ENCODE peak calls at places on chromosomes 12 and 14, in ten cellular contexts. W, V, J, T, N, R, A, G, I and K are unnamed samples.

GRCh38 chr14:54673193-54674121 is 106.5 kb downstream of the SAMD4A start:
- DNase-seq in W (no peak), V (no peak), J (no peak), T (no peak), N (no peak), R (no peak), A (no peak), G (no peak), I (no peak), K (no peak)

GRCh38 chr12:15155271-15155670 is 65.9 kb downstream of the RERG start:
- DNase-seq in W (no peak), V (no peak), J (peak; percentile 41), T (no peak), N (no peak), R (no peak), A (no peak), G (peak; percentile 12), I (no peak), K (no peak)

GRCh38 chr12:51323317-51323960 is 535 bp downstream of the BIN2 start:
- DNase-seq in W (peak; percentile 64), V (peak; percentile 68), J (no peak), T (no peak), N (peak; percentile 38), R (no peak), A (no peak), G (no peak), I (peak; percentile 53), K (no peak)

GRCh38 chr14:89340200-89340667 is 76.8 kb downstream of the FOXN3 start:
- DNase-seq in W (no peak), V (no peak), J (peak; percentile 51), T (no peak), N (no peak), R (no peak), A (no peak), G (no peak), I (no peak), K (no peak)

GRCh38 chr12:116336542-116337065 is 59.1 kb upstream of the MED13L start:
- DNase-seq in W (no peak), V (no peak), J (no peak), T (no peak), N (no peak), R (peak; percentile 15), A (no peak), G (no peak), I (peak; percentile 36), K (no peak)

GRCh38 chr12:105079011-105079570 is 5.2 kb downstream of the ALDH1L2 start:
- DNase-seq in W (no peak), V (no peak), J (no peak), T (no peak), N (no peak), R (no peak), A (no peak), G (no peak), I (no peak), K (no peak)

GRCh38 chr14:92039073-92039719 is 663 bp downstream of the TRIP11 start:
- DNase-seq in W (peak; percentile 71), V (peak; percentile 7), J (peak; percentile 72), T (no peak), N (no peak), R (no peak), A (peak; percentile 79), G (no peak), I (peak; percentile 26), K (peak; percentile 74)

GRCh38 chr12:75641031-75641780 is 129.8 kb upstream of the KRR1 start:
- DNase-seq in W (no peak), V (peak; percentile 8), J (peak; percentile 93), T (no peak), N (peak; percentile 89), R (no peak), A (no peak), G (no peak), I (peak; percentile 8), K (no peak)

GRCh38 chr12:39606712-39607423 is 12.7 kb downstream of the ABCD2 start:
- DNase-seq in W (no peak), V (no peak), J (no peak), T (no peak), N (no peak), R (no peak), A (no peak), G (no peak), I (no peak), K (no peak)

GRCh38 chr12:57126561-57126960 is 1.7 kb upstream of the LRP1 start:
- DNase-seq in W (no peak), V (no peak), J (no peak), T (no peak), N (no peak), R (no peak), A (no peak), G (no peak), I (peak; percentile 15), K (no peak)

GRCh38 chr14:73242274-73242960 is 5.1 kb downstream of the PAPLN start:
- DNase-seq in W (no peak), V (no peak), J (no peak), T (no peak), N (no peak), R (no peak), A (no peak), G (no peak), I (no peak), K (no peak)

GRCh38 chr12:25249951-25250738 is 584 bp downstream of the KRAS start:
- DNase-seq in W (peak; percentile 73), V (peak; percentile 40), J (no peak), T (peak; percentile 62), N (peak; percentile 67), R (no peak), A (peak; percentile 58), G (peak; percentile 62), I (peak; percentile 69), K (peak; percentile 60)

GRCh38 chr12:88634008-88634407 is 53.7 kb upstream of the KITLG start:
- DNase-seq in W (no peak), V (no peak), J (no peak), T (no peak), N (no peak), R (no peak), A (no peak), G (no peak), I (no peak), K (no peak)

GRCh38 chr14:22112004-22112403 is 438.4 kb upstream of the OR4E1 start:
- DNase-seq in W (no peak), V (peak; percentile 52), J (no peak), T (no peak), N (peak; percentile 29), R (no peak), A (peak; percentile 31), G (no peak), I (no peak), K (peak; percentile 32)

GRCh38 chr12:45669093-45669492 is 60.4 kb upstream of the ARID2 start:
- DNase-seq in W (no peak), V (no peak), J (no peak), T (no peak), N (no peak), R (no peak), A (no peak), G (no peak), I (no peak), K (no peak)

DNA sequence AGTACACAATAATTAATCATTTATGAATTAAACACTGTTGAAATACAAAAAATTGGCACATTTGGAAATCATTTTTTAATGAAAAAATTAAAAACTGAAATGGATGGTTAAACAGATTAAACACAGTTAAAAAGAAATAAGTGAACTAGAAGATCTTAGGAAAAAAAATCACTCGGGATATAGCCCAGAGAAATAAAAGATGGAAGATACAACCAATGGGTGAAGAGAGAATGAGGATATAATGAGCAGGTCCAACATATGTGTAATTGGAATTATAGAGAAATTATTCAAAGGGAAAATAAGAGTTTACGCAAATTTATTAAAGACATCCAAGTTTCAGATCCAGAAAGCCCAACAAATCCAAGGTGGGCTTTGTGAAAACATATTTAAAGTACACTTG is 6.1 kb downstream of the GPR137C start:
- DNase-seq in W (no peak), V (no peak), J (no peak), T (no peak), N (no peak), R (no peak), A (no peak), G (no peak), I (no peak), K (no peak)
- H3K9me3 ChIP-seq in W (no peaks in the 10 kb centered on the region), V (no peaks in the 10 kb centered on the region), J (peaks cover 2% of the 10 kb centered on the region), T (peaks cover 14% of the 10 kb centered on the region), N (no peaks in the 10 kb centered on the region), R (no peaks in the 10 kb centered on the region), A (no peaks in the 10 kb centered on the region), G (no peaks in the 10 kb centered on the region), I (no peaks in the 10 kb centered on the region), K (peaks cover 4% of the 10 kb centered on the region)

DNA sequence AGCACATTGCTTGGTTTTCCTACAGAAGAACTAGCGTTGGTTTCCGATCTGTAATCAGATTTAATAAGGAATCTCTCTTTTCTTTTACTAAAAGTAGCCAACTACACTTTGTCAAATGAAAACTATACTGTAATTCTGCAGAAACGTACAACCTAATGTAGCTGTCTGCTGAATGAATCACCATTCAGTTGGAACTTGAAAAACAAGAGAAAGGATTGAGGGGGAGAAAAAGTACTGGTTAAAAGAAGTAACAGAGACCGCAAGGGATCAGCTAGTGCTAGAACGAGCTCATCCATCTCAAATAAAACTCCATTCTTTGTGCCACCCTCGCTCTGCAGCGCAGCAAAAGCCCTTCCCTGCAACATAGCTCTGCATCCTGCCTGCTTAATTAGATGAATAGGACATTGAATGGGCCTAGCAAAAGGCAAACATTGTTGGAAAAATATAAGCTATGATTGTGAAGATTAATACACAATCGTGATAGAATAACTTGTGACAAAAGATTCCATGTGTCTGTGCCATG is 2.6 kb downstream of the GARIN2 start:
- DNase-seq in W (no peak), V (no peak), J (no peak), T (no peak), N (no peak), R (no peak), A (no peak), G (no peak), I (no peak), K (no peak)
- H3K9me3 ChIP-seq in W (no peaks in the 10 kb centered on the region), V (no peaks in the 10 kb centered on the region), J (no peaks in the 10 kb centered on the region), T (no peaks in the 10 kb centered on the region), N (no peaks in the 10 kb centered on the region), R (no peaks in the 10 kb centered on the region), A (no peaks in the 10 kb centered on the region), G (no peaks in the 10 kb centered on the region), I (no peaks in the 10 kb centered on the region), K (no peaks in the 10 kb centered on the region)

GRCh38 chr14:50477760-50478159 is 54.6 kb downstream of the MAP4K5 start:
- DNase-seq in W (no peak), V (no peak), J (no peak), T (no peak), N (no peak), R (no peak), A (no peak), G (no peak), I (no peak), K (no peak)
- H3K9me3 ChIP-seq in W (no peaks in the 10 kb centered on the region), V (no peaks in the 10 kb centered on the region), J (peaks cover 10% of the 10 kb centered on the region), T (peaks cover 14% of the 10 kb centered on the region), N (peaks cover 8% of the 10 kb centered on the region), R (no peaks in the 10 kb centered on the region), A (peaks cover under 1% of the 10 kb centered on the region), G (peaks cover 8% of the 10 kb centered on the region), I (no peaks in the 10 kb centered on the region), K (peaks cover 4% of the 10 kb centered on the region)

DNA sequence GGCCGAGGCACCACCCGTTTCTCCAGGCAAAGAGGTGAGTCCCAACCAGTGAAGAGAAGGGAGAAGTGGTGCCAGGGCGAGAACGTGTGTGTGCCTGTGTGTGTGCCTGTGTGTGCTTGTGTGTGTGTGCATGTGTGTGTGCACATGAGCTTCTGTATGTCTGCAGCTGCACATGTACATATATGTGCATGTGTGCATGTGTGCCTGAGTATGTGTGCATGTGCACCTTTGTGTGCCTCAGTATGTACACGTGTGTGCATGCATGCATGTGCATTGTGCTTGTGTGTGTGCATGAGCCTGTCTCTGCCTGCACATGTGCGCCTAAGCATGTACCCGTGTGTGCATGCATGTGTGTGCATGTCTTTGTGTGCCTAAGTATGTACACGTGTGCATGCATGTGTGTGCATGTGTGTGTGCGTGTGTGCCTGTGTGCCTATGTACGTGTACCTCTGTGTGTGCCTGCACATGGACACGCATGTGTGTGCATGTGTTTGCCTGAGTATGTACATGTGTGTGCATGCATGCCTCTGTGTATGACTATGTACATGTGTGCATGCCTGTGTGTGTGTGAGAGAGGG is 5.9 kb upstream of the GALNT9 start:
- DNase-seq in W (no peak), V (no peak), J (no peak), T (no peak), N (no peak), R (no peak), A (no peak), G (no peak), I (no peak), K (no peak)
- H3K9me3 ChIP-seq in W (no peaks in the 10 kb centered on the region), V (no peaks in the 10 kb centered on the region), J (peaks cover 31% of the 10 kb centered on the region), T (no peaks in the 10 kb centered on the region), N (no peaks in the 10 kb centered on the region), R (no peaks in the 10 kb centered on the region), A (no peaks in the 10 kb centered on the region), G (no peaks in the 10 kb centered on the region), I (no peaks in the 10 kb centered on the region), K (no peaks in the 10 kb centered on the region)